ENCODE peak calls at places on chromosomes 13 and 19, in ten cellular contexts. One of them, this sample, is unnamed.

GRCh38 chr13:45807520-45808099 is 43.9 kb downstream of the SIAH3 start:
- DNase-seq in thoracic aorta: no peak
- DNase-seq in fibroblast of villous mesenchyme: peak; percentile 41
- DNase-seq in skeletal muscle cell: peak; percentile 15
- DNase-seq in foreskin fibroblast: peak; percentile 34
- DNase-seq in tibial artery: no peak
- DNase-seq in left ventricle myocardium inferior: no peak
- DNase-seq in cardiac muscle cell: peak; percentile 66
- DNase-seq in fibroblast of mammary gland: peak; percentile 60
- DNase-seq in astrocyte of the cerebellum: peak; percentile 36
- DNase-seq in this sample: peak; percentile 21

GRCh38 chr13:27372896-27373295 is 51.5 kb upstream of the GTF3A start:
- DNase-seq in thoracic aorta: no peak
- DNase-seq in fibroblast of villous mesenchyme: no peak
- DNase-seq in skeletal muscle cell: no peak
- DNase-seq in foreskin fibroblast: no peak
- DNase-seq in tibial artery: no peak
- DNase-seq in left ventricle myocardium inferior: no peak
- DNase-seq in cardiac muscle cell: peak; percentile 27
- DNase-seq in fibroblast of mammary gland: no peak
- DNase-seq in astrocyte of the cerebellum: no peak
- DNase-seq in this sample: no peak

GRCh38 chr13:73572824-73573223 is 514.0 kb downstream of the KLF5 start:
- DNase-seq in thoracic aorta: no peak
- DNase-seq in fibroblast of villous mesenchyme: peak; percentile 71
- DNase-seq in skeletal muscle cell: no peak
- DNase-seq in foreskin fibroblast: no peak
- DNase-seq in tibial artery: no peak
- DNase-seq in left ventricle myocardium inferior: no peak
- DNase-seq in cardiac muscle cell: no peak
- DNase-seq in fibroblast of mammary gland: no peak
- DNase-seq in astrocyte of the cerebellum: no peak
- DNase-seq in this sample: no peak

GRCh38 chr19:18153555-18154134 is 682 bp downstream of the PIK3R2 start:
- DNase-seq in thoracic aorta: no peak
- DNase-seq in fibroblast of villous mesenchyme: no peak
- DNase-seq in skeletal muscle cell: no peak
- DNase-seq in foreskin fibroblast: no peak
- DNase-seq in tibial artery: no peak
- DNase-seq in left ventricle myocardium inferior: no peak
- DNase-seq in cardiac muscle cell: no peak
- DNase-seq in fibroblast of mammary gland: no peak
- DNase-seq in astrocyte of the cerebellum: no peak
- DNase-seq in this sample: no peak

GRCh38 chr13:100392709-100393630 is 195.6 kb downstream of the GGACT start:
- DNase-seq in thoracic aorta: peak; percentile 69
- DNase-seq in fibroblast of villous mesenchyme: peak; percentile 100
- DNase-seq in skeletal muscle cell: peak; percentile 99
- DNase-seq in foreskin fibroblast: peak; percentile 99
- DNase-seq in tibial artery: peak; percentile 90
- DNase-seq in left ventricle myocardium inferior: peak; percentile 56
- DNase-seq in cardiac muscle cell: peak; percentile 37
- DNase-seq in fibroblast of mammary gland: peak; percentile 100
- DNase-seq in astrocyte of the cerebellum: peak; percentile 100
- DNase-seq in this sample: no peak

GRCh38 chr19:310141-310651 is 19.0 kb upstream of the PLPP2 start:
- DNase-seq in thoracic aorta: no peak
- DNase-seq in fibroblast of villous mesenchyme: peak; percentile 34
- DNase-seq in skeletal muscle cell: peak; percentile 47
- DNase-seq in foreskin fibroblast: no peak
- DNase-seq in tibial artery: no peak
- DNase-seq in left ventricle myocardium inferior: no peak
- DNase-seq in cardiac muscle cell: peak; percentile 62
- DNase-seq in fibroblast of mammary gland: peak; percentile 35
- DNase-seq in astrocyte of the cerebellum: peak; percentile 16
- DNase-seq in this sample: no peak

GRCh38 chr13:106156468-106156867 is 379.0 kb downstream of the EFNB2 start:
- DNase-seq in thoracic aorta: no peak
- DNase-seq in fibroblast of villous mesenchyme: peak; percentile 96
- DNase-seq in skeletal muscle cell: peak; percentile 96
- DNase-seq in foreskin fibroblast: peak; percentile 97
- DNase-seq in tibial artery: no peak
- DNase-seq in left ventricle myocardium inferior: no peak
- DNase-seq in cardiac muscle cell: no peak
- DNase-seq in fibroblast of mammary gland: peak; percentile 99
- DNase-seq in astrocyte of the cerebellum: peak; percentile 92
- DNase-seq in this sample: no peak

GRCh38 chr13:79503069-79503468 is 22.1 kb downstream of the NDFIP2 start:
- DNase-seq in thoracic aorta: no peak
- DNase-seq in fibroblast of villous mesenchyme: no peak
- DNase-seq in skeletal muscle cell: no peak
- DNase-seq in foreskin fibroblast: no peak
- DNase-seq in tibial artery: no peak
- DNase-seq in left ventricle myocardium inferior: no peak
- DNase-seq in cardiac muscle cell: no peak
- DNase-seq in fibroblast of mammary gland: no peak
- DNase-seq in astrocyte of the cerebellum: no peak
- DNase-seq in this sample: no peak

GRCh38 chr13:109157275-109157674 is 527.9 kb downstream of the MYO16 start:
- DNase-seq in thoracic aorta: no peak
- DNase-seq in fibroblast of villous mesenchyme: no peak
- DNase-seq in skeletal muscle cell: no peak
- DNase-seq in foreskin fibroblast: no peak
- DNase-seq in tibial artery: no peak
- DNase-seq in left ventricle myocardium inferior: no peak
- DNase-seq in cardiac muscle cell: no peak
- DNase-seq in fibroblast of mammary gland: no peak
- DNase-seq in astrocyte of the cerebellum: no peak
- DNase-seq in this sample: no peak

GRCh38 chr13:24007979-24008620 is 110.8 kb upstream of the C1QTNF9B start:
- DNase-seq in thoracic aorta: no peak
- DNase-seq in fibroblast of villous mesenchyme: no peak
- DNase-seq in skeletal muscle cell: no peak
- DNase-seq in foreskin fibroblast: no peak
- DNase-seq in tibial artery: no peak
- DNase-seq in left ventricle myocardium inferior: no peak
- DNase-seq in cardiac muscle cell: no peak
- DNase-seq in fibroblast of mammary gland: no peak
- DNase-seq in astrocyte of the cerebellum: no peak
- DNase-seq in this sample: no peak

GRCh38 chr19:35223084-35223790 is 5.3 kb downstream of the FAM187B start:
- DNase-seq in thoracic aorta: no peak
- DNase-seq in fibroblast of villous mesenchyme: no peak
- DNase-seq in skeletal muscle cell: no peak
- DNase-seq in foreskin fibroblast: no peak
- DNase-seq in tibial artery: no peak
- DNase-seq in left ventricle myocardium inferior: no peak
- DNase-seq in cardiac muscle cell: no peak
- DNase-seq in fibroblast of mammary gland: no peak
- DNase-seq in astrocyte of the cerebellum: no peak
- DNase-seq in this sample: no peak

GRCh38 chr19:10503002-10503789 is at the start of gene KEAP1:
- DNase-seq in thoracic aorta: no peak
- DNase-seq in fibroblast of villous mesenchyme: peak; percentile 37
- DNase-seq in skeletal muscle cell: no peak
- DNase-seq in foreskin fibroblast: peak; percentile 21
- DNase-seq in tibial artery: peak; percentile 72
- DNase-seq in left ventricle myocardium inferior: peak; percentile 45
- DNase-seq in cardiac muscle cell: no peak
- DNase-seq in fibroblast of mammary gland: no peak
- DNase-seq in astrocyte of the cerebellum: no peak
- DNase-seq in this sample: no peak

GRCh38 chr19:2332341-2333026 is 4.0 kb downstream of the SPPL2B start:
- DNase-seq in thoracic aorta: no peak
- DNase-seq in fibroblast of villous mesenchyme: no peak
- DNase-seq in skeletal muscle cell: no peak
- DNase-seq in foreskin fibroblast: no peak
- DNase-seq in tibial artery: no peak
- DNase-seq in left ventricle myocardium inferior: peak; percentile 38
- DNase-seq in cardiac muscle cell: no peak
- DNase-seq in fibroblast of mammary gland: no peak
- DNase-seq in astrocyte of the cerebellum: no peak
- DNase-seq in this sample: no peak

GRCh38 chr13:26483546-26483945 is 73.9 kb upstream of the WASF3 start:
- DNase-seq in thoracic aorta: no peak
- DNase-seq in fibroblast of villous mesenchyme: no peak
- DNase-seq in skeletal muscle cell: no peak
- DNase-seq in foreskin fibroblast: no peak
- DNase-seq in tibial artery: no peak
- DNase-seq in left ventricle myocardium inferior: no peak
- DNase-seq in cardiac muscle cell: no peak
- DNase-seq in fibroblast of mammary gland: no peak
- DNase-seq in astrocyte of the cerebellum: no peak
- DNase-seq in this sample: no peak

GRCh38 chr19:1487576-1488281 is 2.4 kb downstream of the PCSK4 start:
- DNase-seq in thoracic aorta: no peak
- DNase-seq in fibroblast of villous mesenchyme: no peak
- DNase-seq in skeletal muscle cell: no peak
- DNase-seq in foreskin fibroblast: no peak
- DNase-seq in tibial artery: no peak
- DNase-seq in left ventricle myocardium inferior: no peak
- DNase-seq in cardiac muscle cell: no peak
- DNase-seq in fibroblast of mammary gland: no peak
- DNase-seq in astrocyte of the cerebellum: no peak
- DNase-seq in this sample: no peak

GRCh38 chr19:49799798-49800376 is 13.2 kb downstream of the FUZ start:
- DNase-seq in thoracic aorta: no peak
- DNase-seq in fibroblast of villous mesenchyme: no peak
- DNase-seq in skeletal muscle cell: no peak
- DNase-seq in foreskin fibroblast: no peak
- DNase-seq in tibial artery: no peak
- DNase-seq in left ventricle myocardium inferior: no peak
- DNase-seq in cardiac muscle cell: no peak
- DNase-seq in fibroblast of mammary gland: no peak
- DNase-seq in astrocyte of the cerebellum: no peak
- DNase-seq in this sample: no peak

GRCh38 chr19:48588670-48589399 is 17.7 kb upstream of the SPACA4 start:
- DNase-seq in thoracic aorta: peak; percentile 51
- DNase-seq in fibroblast of villous mesenchyme: peak; percentile 81
- DNase-seq in skeletal muscle cell: no peak
- DNase-seq in foreskin fibroblast: peak; percentile 72
- DNase-seq in tibial artery: peak; percentile 89
- DNase-seq in left ventricle myocardium inferior: peak; percentile 92
- DNase-seq in cardiac muscle cell: peak; percentile 93
- DNase-seq in fibroblast of mammary gland: peak; percentile 78
- DNase-seq in astrocyte of the cerebellum: peak; percentile 51
- DNase-seq in this sample: peak; percentile 87
- H3K4me3 ChIP-seq in thoracic aorta: peak overlapping the region; percentile 53
- H3K4me3 ChIP-seq in fibroblast of villous mesenchyme: peak overlapping the region; percentile 62
- H3K4me3 ChIP-seq in skeletal muscle cell: peak overlapping the region; percentile 32
- H3K4me3 ChIP-seq in foreskin fibroblast: peak overlapping the region; percentile 47
- H3K4me3 ChIP-seq in tibial artery: peak overlapping the region; percentile 27
- H3K4me3 ChIP-seq in left ventricle myocardium inferior: peak overlapping the region; percentile 64
- H3K4me3 ChIP-seq in cardiac muscle cell: peak overlapping the region; percentile 19
- H3K4me3 ChIP-seq in fibroblast of mammary gland: peak overlapping the region; percentile 41
- H3K4me3 ChIP-seq in astrocyte of the cerebellum: peak overlapping the region; percentile 35
- H3K4me3 ChIP-seq in this sample: peak overlapping the region; percentile 61

DNA sequence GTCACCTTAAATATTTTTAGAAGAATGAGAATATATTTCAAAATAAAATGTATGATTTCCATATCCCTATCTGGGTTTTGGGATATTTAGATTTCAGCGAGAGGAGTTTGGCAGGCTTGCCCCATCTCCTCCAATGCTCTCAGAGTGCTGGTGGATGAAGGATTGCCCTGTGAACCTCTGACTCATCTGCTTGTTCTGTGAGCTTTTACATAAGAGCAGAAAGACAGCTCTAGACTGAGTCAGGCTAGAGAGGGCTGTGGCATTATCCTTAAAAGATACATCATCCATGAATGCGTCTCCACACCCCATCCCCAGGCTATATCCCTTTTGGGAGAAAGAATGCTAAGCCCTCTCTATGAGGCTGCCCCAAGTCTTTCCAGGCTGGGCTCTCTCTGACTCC is 190.6 kb downstream of the TUBA3C start:
- DNase-seq in thoracic aorta: no peak
- DNase-seq in fibroblast of villous mesenchyme: no peak
- DNase-seq in skeletal muscle cell: no peak
- DNase-seq in foreskin fibroblast: no peak
- DNase-seq in tibial artery: no peak
- DNase-seq in left ventricle myocardium inferior: no peak
- DNase-seq in cardiac muscle cell: no peak
- DNase-seq in fibroblast of mammary gland: no peak
- DNase-seq in astrocyte of the cerebellum: no peak
- DNase-seq in this sample: no peak
- H3K4me3 ChIP-seq in thoracic aorta: no peak overlapping the region
- H3K4me3 ChIP-seq in fibroblast of villous mesenchyme: no peak overlapping the region
- H3K4me3 ChIP-seq in skeletal muscle cell: no peak overlapping the region
- H3K4me3 ChIP-seq in foreskin fibroblast: no peak overlapping the region
- H3K4me3 ChIP-seq in tibial artery: no peak overlapping the region
- H3K4me3 ChIP-seq in left ventricle myocardium inferior: no peak overlapping the region
- H3K4me3 ChIP-seq in cardiac muscle cell: no peak overlapping the region
- H3K4me3 ChIP-seq in fibroblast of mammary gland: no peak overlapping the region
- H3K4me3 ChIP-seq in astrocyte of the cerebellum: no peak overlapping the region
- H3K4me3 ChIP-seq in this sample: no peak overlapping the region

DNA sequence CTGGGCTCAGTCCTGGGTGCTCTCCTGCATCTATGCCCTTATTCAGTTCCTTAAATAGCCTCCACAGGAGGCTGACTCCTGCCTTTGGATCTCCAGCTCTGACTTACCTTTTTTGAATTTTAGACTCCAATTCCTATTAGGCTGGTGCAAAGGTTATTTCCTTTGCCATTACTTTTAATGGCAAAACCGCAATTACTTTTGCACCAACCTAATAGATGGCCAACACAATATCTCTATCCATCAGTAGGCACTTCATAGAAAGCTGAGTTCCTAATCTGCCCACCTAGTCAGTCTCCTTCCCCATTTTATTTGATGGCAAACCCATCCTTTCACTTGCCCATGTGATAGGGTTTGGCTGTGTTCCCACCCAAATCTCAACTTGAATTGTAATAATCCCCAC is 95.3 kb downstream of the CACNA1A start:
- DNase-seq in thoracic aorta: no peak
- DNase-seq in fibroblast of villous mesenchyme: no peak
- DNase-seq in skeletal muscle cell: no peak
- DNase-seq in foreskin fibroblast: no peak
- DNase-seq in tibial artery: no peak
- DNase-seq in left ventricle myocardium inferior: no peak
- DNase-seq in cardiac muscle cell: no peak
- DNase-seq in fibroblast of mammary gland: no peak
- DNase-seq in astrocyte of the cerebellum: no peak
- DNase-seq in this sample: no peak
- H3K4me3 ChIP-seq in thoracic aorta: no peak overlapping the region
- H3K4me3 ChIP-seq in fibroblast of villous mesenchyme: no peak overlapping the region
- H3K4me3 ChIP-seq in skeletal muscle cell: no peak overlapping the region
- H3K4me3 ChIP-seq in foreskin fibroblast: no peak overlapping the region
- H3K4me3 ChIP-seq in tibial artery: no peak overlapping the region
- H3K4me3 ChIP-seq in left ventricle myocardium inferior: no peak overlapping the region
- H3K4me3 ChIP-seq in cardiac muscle cell: no peak overlapping the region
- H3K4me3 ChIP-seq in fibroblast of mammary gland: no peak overlapping the region
- H3K4me3 ChIP-seq in astrocyte of the cerebellum: no peak overlapping the region
- H3K4me3 ChIP-seq in this sample: no peak overlapping the region

DNA sequence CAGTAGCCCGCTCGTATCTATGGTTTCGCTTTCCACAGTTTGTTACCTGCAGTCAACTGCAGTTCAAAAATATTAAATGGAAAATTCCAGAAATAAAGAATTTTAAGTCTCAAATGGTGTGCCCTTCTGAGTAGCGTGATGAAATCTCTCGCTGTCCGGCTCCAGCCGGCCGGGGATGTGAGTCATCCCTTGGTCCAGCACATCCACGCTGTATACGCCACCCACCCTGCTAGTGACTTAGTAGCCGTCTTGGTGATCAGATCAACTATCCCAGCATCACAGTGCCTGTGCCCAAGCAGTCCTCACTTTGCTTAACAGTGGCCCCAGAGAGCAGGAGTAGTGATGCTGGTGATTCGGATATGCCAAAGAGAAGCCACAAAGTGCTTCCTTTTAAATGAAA is 40.0 kb downstream of the ZNF331 start:
- DNase-seq in thoracic aorta: no peak
- DNase-seq in fibroblast of villous mesenchyme: no peak
- DNase-seq in skeletal muscle cell: no peak
- DNase-seq in foreskin fibroblast: no peak
- DNase-seq in tibial artery: peak; percentile 44
- DNase-seq in left ventricle myocardium inferior: no peak
- DNase-seq in cardiac muscle cell: no peak
- DNase-seq in fibroblast of mammary gland: no peak
- DNase-seq in astrocyte of the cerebellum: no peak
- DNase-seq in this sample: no peak
- H3K4me3 ChIP-seq in thoracic aorta: no peak overlapping the region
- H3K4me3 ChIP-seq in fibroblast of villous mesenchyme: no peak overlapping the region
- H3K4me3 ChIP-seq in skeletal muscle cell: no peak overlapping the region
- H3K4me3 ChIP-seq in foreskin fibroblast: no peak overlapping the region
- H3K4me3 ChIP-seq in tibial artery: no peak overlapping the region
- H3K4me3 ChIP-seq in left ventricle myocardium inferior: no peak overlapping the region
- H3K4me3 ChIP-seq in cardiac muscle cell: no peak overlapping the region
- H3K4me3 ChIP-seq in fibroblast of mammary gland: no peak overlapping the region
- H3K4me3 ChIP-seq in astrocyte of the cerebellum: no peak overlapping the region
- H3K4me3 ChIP-seq in this sample: no peak overlapping the region